ENCODE peak calls at places on chromosomes 5 and 9, in seven cellular contexts. One of them, this sample, is unnamed.

GRCh38 chr5:107653685-107654084 is 17.1 kb downstream of the EFNA5 start:
- DNase-seq in GDM1: no peak
- DNase-seq in neural progenitor cell: no peak
- DNase-seq in left colon: no peak
- DNase-seq in activated CD4-positive, alpha-beta T cell treated with anti-CD3 and anti-CD28 coated beads for 4 hours: no peak
- DNase-seq in bronchial epithelial cell: no peak
- DNase-seq in foreskin fibroblast: no peak
- DNase-seq in this sample: no peak

GRCh38 chr5:2710910-2711309 is 40.6 kb downstream of the IRX2 start:
- DNase-seq in GDM1: no peak
- DNase-seq in neural progenitor cell: no peak
- DNase-seq in left colon: no peak
- DNase-seq in activated CD4-positive, alpha-beta T cell treated with anti-CD3 and anti-CD28 coated beads for 4 hours: no peak
- DNase-seq in bronchial epithelial cell: peak; percentile 18
- DNase-seq in foreskin fibroblast: peak; percentile 7
- DNase-seq in this sample: no peak

GRCh38 chr9:135498381-135499126 is 1.9 kb upstream of the MRPS2 start:
- DNase-seq in GDM1: no peak
- DNase-seq in neural progenitor cell: no peak
- DNase-seq in left colon: no peak
- DNase-seq in activated CD4-positive, alpha-beta T cell treated with anti-CD3 and anti-CD28 coated beads for 4 hours: no peak
- DNase-seq in bronchial epithelial cell: no peak
- DNase-seq in foreskin fibroblast: no peak
- DNase-seq in this sample: no peak

GRCh38 chr9:77325058-77325457 is 147.7 kb downstream of the VPS13A start:
- DNase-seq in GDM1: no peak
- DNase-seq in neural progenitor cell: no peak
- DNase-seq in left colon: no peak
- DNase-seq in activated CD4-positive, alpha-beta T cell treated with anti-CD3 and anti-CD28 coated beads for 4 hours: no peak
- DNase-seq in bronchial epithelial cell: no peak
- DNase-seq in foreskin fibroblast: no peak
- DNase-seq in this sample: no peak

GRCh38 chr5:123371575-123372179 is 51.5 kb downstream of the CEP120 start:
- DNase-seq in GDM1: peak; percentile 2
- DNase-seq in neural progenitor cell: peak; percentile 65
- DNase-seq in left colon: peak; percentile 75
- DNase-seq in activated CD4-positive, alpha-beta T cell treated with anti-CD3 and anti-CD28 coated beads for 4 hours: peak; percentile 33
- DNase-seq in bronchial epithelial cell: peak; percentile 12
- DNase-seq in foreskin fibroblast: peak; percentile 52
- DNase-seq in this sample: peak; percentile 36

GRCh38 chr5:40480392-40480791 is 199.3 kb upstream of the PTGER4 start:
- DNase-seq in GDM1: no peak
- DNase-seq in neural progenitor cell: no peak
- DNase-seq in left colon: no peak
- DNase-seq in activated CD4-positive, alpha-beta T cell treated with anti-CD3 and anti-CD28 coated beads for 4 hours: peak; percentile 42
- DNase-seq in bronchial epithelial cell: no peak
- DNase-seq in foreskin fibroblast: no peak
- DNase-seq in this sample: no peak

GRCh38 chr5:177383181-177383580 is 1.1 kb upstream of the SLC34A1 start:
- DNase-seq in GDM1: no peak
- DNase-seq in neural progenitor cell: no peak
- DNase-seq in left colon: no peak
- DNase-seq in activated CD4-positive, alpha-beta T cell treated with anti-CD3 and anti-CD28 coated beads for 4 hours: no peak
- DNase-seq in bronchial epithelial cell: no peak
- DNase-seq in foreskin fibroblast: no peak
- DNase-seq in this sample: no peak

GRCh38 chr5:146344155-146345118 is 5.8 kb downstream of the POU4F3 start:
- DNase-seq in GDM1: no peak
- DNase-seq in neural progenitor cell: peak; percentile 95
- DNase-seq in left colon: peak; percentile 7
- DNase-seq in activated CD4-positive, alpha-beta T cell treated with anti-CD3 and anti-CD28 coated beads for 4 hours: no peak
- DNase-seq in bronchial epithelial cell: no peak
- DNase-seq in foreskin fibroblast: peak; percentile 22
- DNase-seq in this sample: no peak

GRCh38 chr9:132744881-132745761 is 74.9 kb downstream of the GTF3C4 start:
- DNase-seq in GDM1: no peak
- DNase-seq in neural progenitor cell: peak; percentile 85
- DNase-seq in left colon: no peak
- DNase-seq in activated CD4-positive, alpha-beta T cell treated with anti-CD3 and anti-CD28 coated beads for 4 hours: no peak
- DNase-seq in bronchial epithelial cell: no peak
- DNase-seq in foreskin fibroblast: peak; percentile 35
- DNase-seq in this sample: no peak

GRCh38 chr5:3004361-3005080 is 253.0 kb upstream of the IRX2 start:
- DNase-seq in GDM1: no peak
- DNase-seq in neural progenitor cell: no peak
- DNase-seq in left colon: no peak
- DNase-seq in activated CD4-positive, alpha-beta T cell treated with anti-CD3 and anti-CD28 coated beads for 4 hours: no peak
- DNase-seq in bronchial epithelial cell: no peak
- DNase-seq in foreskin fibroblast: no peak
- DNase-seq in this sample: no peak

GRCh38 chr9:125919565-125919964 is 172.4 kb downstream of the PBX3 start:
- DNase-seq in GDM1: no peak
- DNase-seq in neural progenitor cell: no peak
- DNase-seq in left colon: no peak
- DNase-seq in activated CD4-positive, alpha-beta T cell treated with anti-CD3 and anti-CD28 coated beads for 4 hours: no peak
- DNase-seq in bronchial epithelial cell: no peak
- DNase-seq in foreskin fibroblast: no peak
- DNase-seq in this sample: no peak

GRCh38 chr9:87889882-87890252 is 7.2 kb downstream of the SPATA31E1 start:
- DNase-seq in GDM1: no peak
- DNase-seq in neural progenitor cell: no peak
- DNase-seq in left colon: no peak
- DNase-seq in activated CD4-positive, alpha-beta T cell treated with anti-CD3 and anti-CD28 coated beads for 4 hours: no peak
- DNase-seq in bronchial epithelial cell: no peak
- DNase-seq in foreskin fibroblast: no peak
- DNase-seq in this sample: no peak

GRCh38 chr5:109045710-109046109 is 298.0 kb downstream of the FER start:
- DNase-seq in GDM1: no peak
- DNase-seq in neural progenitor cell: no peak
- DNase-seq in left colon: no peak
- DNase-seq in activated CD4-positive, alpha-beta T cell treated with anti-CD3 and anti-CD28 coated beads for 4 hours: no peak
- DNase-seq in bronchial epithelial cell: no peak
- DNase-seq in foreskin fibroblast: no peak
- DNase-seq in this sample: no peak

GRCh38 chr5:62460578-62460983 is 48.0 kb downstream of the IPO11 start:
- DNase-seq in GDM1: peak; percentile 14
- DNase-seq in neural progenitor cell: peak; percentile 68
- DNase-seq in left colon: no peak
- DNase-seq in activated CD4-positive, alpha-beta T cell treated with anti-CD3 and anti-CD28 coated beads for 4 hours: peak; percentile 5
- DNase-seq in bronchial epithelial cell: peak; percentile 42
- DNase-seq in foreskin fibroblast: peak; percentile 71
- DNase-seq in this sample: no peak

GRCh38 chr5:14039063-14039462 is 94.6 kb upstream of the DNAH5 start:
- DNase-seq in GDM1: no peak
- DNase-seq in neural progenitor cell: no peak
- DNase-seq in left colon: no peak
- DNase-seq in activated CD4-positive, alpha-beta T cell treated with anti-CD3 and anti-CD28 coated beads for 4 hours: no peak
- DNase-seq in bronchial epithelial cell: peak; percentile 93
- DNase-seq in foreskin fibroblast: peak; percentile 37
- DNase-seq in this sample: no peak

GRCh38 chr5:53288511-53288910 is 179.0 kb upstream of the MOCS2 start:
- DNase-seq in GDM1: no peak
- DNase-seq in neural progenitor cell: no peak
- DNase-seq in left colon: no peak
- DNase-seq in activated CD4-positive, alpha-beta T cell treated with anti-CD3 and anti-CD28 coated beads for 4 hours: no peak
- DNase-seq in bronchial epithelial cell: peak; percentile 99
- DNase-seq in foreskin fibroblast: no peak
- DNase-seq in this sample: no peak

GRCh38 chr9:97511762-97512429 is 10.4 kb downstream of the TMOD1 start:
- DNase-seq in GDM1: no peak
- DNase-seq in neural progenitor cell: no peak
- DNase-seq in left colon: no peak
- DNase-seq in activated CD4-positive, alpha-beta T cell treated with anti-CD3 and anti-CD28 coated beads for 4 hours: no peak
- DNase-seq in bronchial epithelial cell: peak; percentile 22
- DNase-seq in foreskin fibroblast: no peak
- DNase-seq in this sample: no peak

GRCh38 chr5:135391869-135392255 is 7.2 kb downstream of the MACROH2A1 start:
- DNase-seq in GDM1: no peak
- DNase-seq in neural progenitor cell: no peak
- DNase-seq in left colon: no peak
- DNase-seq in activated CD4-positive, alpha-beta T cell treated with anti-CD3 and anti-CD28 coated beads for 4 hours: no peak
- DNase-seq in bronchial epithelial cell: no peak
- DNase-seq in foreskin fibroblast: no peak
- DNase-seq in this sample: no peak

GRCh38 chr9:23563497-23563896 is 262.5 kb downstream of the ELAVL2 start:
- DNase-seq in GDM1: no peak
- DNase-seq in neural progenitor cell: no peak
- DNase-seq in left colon: no peak
- DNase-seq in activated CD4-positive, alpha-beta T cell treated with anti-CD3 and anti-CD28 coated beads for 4 hours: no peak
- DNase-seq in bronchial epithelial cell: peak; percentile 28
- DNase-seq in foreskin fibroblast: no peak
- DNase-seq in this sample: no peak

GRCh38 chr9:99056876-99057664 is 47.8 kb upstream of the TGFBR1 start:
- DNase-seq in GDM1: no peak
- DNase-seq in neural progenitor cell: no peak
- DNase-seq in left colon: no peak
- DNase-seq in activated CD4-positive, alpha-beta T cell treated with anti-CD3 and anti-CD28 coated beads for 4 hours: peak; percentile 23
- DNase-seq in bronchial epithelial cell: peak; percentile 90
- DNase-seq in foreskin fibroblast: peak; percentile 78
- DNase-seq in this sample: no peak

GRCh38 chr9:87556821-87557220 is 59.2 kb downstream of the DAPK1 start:
- DNase-seq in GDM1: peak; percentile 23
- DNase-seq in neural progenitor cell: no peak
- DNase-seq in left colon: no peak
- DNase-seq in activated CD4-positive, alpha-beta T cell treated with anti-CD3 and anti-CD28 coated beads for 4 hours: no peak
- DNase-seq in bronchial epithelial cell: no peak
- DNase-seq in foreskin fibroblast: no peak
- DNase-seq in this sample: peak; percentile 40

This sample was measured in body of pancreas.